ENCODE peak calls at places on chromosomes 5 and 9, in five cellular contexts. E is spleen, P is transverse colon, F is Panc1, R is HCT116. T is an unnamed sample. For H3K4me1, the result is how much of the 10 kb centered on the place peaks cover.

GRCh38 chr5:169778622-169779596 is 141.8 kb downstream of the DOCK2 start:
- DNase-seq in E (no peak), P (no peak), F (no peak), R (no peak), T (no peak)

GRCh38 chr9:96875460-96876142 is 21.3 kb upstream of the ZNF782 start:
- DNase-seq in E (peak), P (peak), F (peak), R (peak), T (no peak)

GRCh38 chr9:116491219-116491618 is 195.9 kb upstream of the TRIM32 start:
- DNase-seq in E (no peak), P (no peak), F (no peak), R (no peak), T (no peak)

GRCh38 chr9:6999788-7000187 is 242.0 kb downstream of the KDM4C start:
- DNase-seq in E (no peak), P (no peak), F (no peak), R (no peak), T (no peak)

GRCh38 chr9:71896762-71897161 is 14.2 kb downstream of the ABHD17B start:
- DNase-seq in E (no peak), P (no peak), F (no peak), R (no peak), T (no peak)

GRCh38 chr5:35938518-35939227 is at the start of gene CAPSL:
- DNase-seq in E (no peak), P (peak), F (no peak), R (peak), T (no peak)

GRCh38 chr5:151829370-151829769 is 57.6 kb downstream of the G3BP1 start:
- DNase-seq in E (no peak), P (no peak), F (no peak), R (no peak), T (no peak)

GRCh38 chr5:132272341-132273210 is 15.1 kb downstream of the PDLIM4 start:
- DNase-seq in E (peak), P (peak), F (peak), R (no peak), T (no peak)

GRCh38 chr9:131598121-131598520 is 52.8 kb downstream of the PRRT1B start:
- DNase-seq in E (peak), P (peak), F (no peak), R (no peak), T (peak)

GRCh38 chr5:154132718-154133307 is 57.7 kb upstream of the GALNT10 start:
- DNase-seq in E (no peak), P (no peak), F (no peak), R (no peak), T (no peak)

GRCh38 chr9:78023003-78023741 is 8.4 kb downstream of the GNAQ start:
- DNase-seq in E (no peak), P (no peak), F (no peak), R (no peak), T (no peak)

GRCh38 chr5:96752341-96753016 is 55.3 kb downstream of the ERAP1 start:
- DNase-seq in E (no peak), P (no peak), F (peak), R (peak), T (no peak)

GRCh38 chr5:128199104-128199503 is 115.5 kb downstream of the SLC12A2 start:
- DNase-seq in E (no peak), P (no peak), F (peak), R (peak), T (no peak)

GRCh38 chr9:13665418-13666066 is 386.1 kb upstream of the MPDZ start:
- DNase-seq in E (no peak), P (no peak), F (no peak), R (no peak), T (no peak)

GRCh38 chr9:16921855-16922254 is 51.4 kb upstream of the BNC2 start:
- DNase-seq in E (no peak), P (no peak), F (no peak), R (peak), T (no peak)

GRCh38 chr9:37591775-37592107 is 656 bp downstream of the TOMM5 start:
- DNase-seq in E (no peak), P (no peak), F (no peak), R (no peak), T (no peak)

GRCh38 chr9:113580041-113580953 is 116.8 kb downstream of the RGS3 start:
- DNase-seq in E (peak), P (peak), F (no peak), R (no peak), T (peak)

GRCh38 chr5:134577796-134578577 is 52.5 kb downstream of the JADE2 start:
- DNase-seq in E (peak), P (peak), F (no peak), R (peak), T (no peak)

GRCh38 chr5:134124289-134125194 is 10.1 kb downstream of the TCF7 start:
- DNase-seq in E (no peak), P (no peak), F (no peak), R (peak), T (no peak)

GRCh38 chr5:102600964-102601363 is 102.2 kb upstream of the SLCO6A1 start:
- DNase-seq in E (no peak), P (no peak), F (no peak), R (no peak), T (no peak)

GRCh38 chr5:77775773-77776605 is at the start of gene TBCA:
- DNase-seq in E (peak), P (peak), F (peak), R (peak), T (peak)
- TF ChIP-seq CTCF in E (peak), P (peak), F (peak), R (no peak), T (peak)

GRCh38 chr5:56233230-56233629 is at the start of gene ANKRD55:
- DNase-seq in E (no peak), P (no peak), F (no peak), R (no peak), T (no peak)

GRCh38 chr5:56229106-56229505 is 4.0 kb downstream of the ANKRD55 start:
- DNase-seq in E (no peak), P (no peak), F (no peak), R (no peak), T (no peak)

DNA sequence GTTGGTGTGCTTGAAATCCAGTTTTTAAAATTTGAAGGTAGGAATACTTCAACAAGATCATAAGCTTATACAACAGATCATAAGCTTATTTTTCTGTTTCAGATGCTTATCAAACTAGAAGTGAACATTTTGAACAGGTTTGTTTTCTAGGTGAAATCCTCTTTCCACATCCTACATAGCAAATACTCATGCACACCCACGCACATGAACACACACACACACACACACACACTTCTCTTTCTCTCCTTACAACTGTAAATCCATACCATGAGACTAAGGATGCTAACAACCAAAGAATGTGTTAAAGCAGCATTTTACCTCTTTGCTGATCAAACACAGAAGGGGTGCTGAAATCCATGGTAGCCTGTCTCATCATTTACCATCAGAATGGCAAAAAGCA is 592 bp downstream of the ANKRD55 start:
- DNase-seq in E (no peak), P (no peak), F (no peak), R (no peak), T (no peak)
- H3K4me1 ChIP-seq in E (under half), P (under half), F (under half), R (under half), T (under half)

DNA sequence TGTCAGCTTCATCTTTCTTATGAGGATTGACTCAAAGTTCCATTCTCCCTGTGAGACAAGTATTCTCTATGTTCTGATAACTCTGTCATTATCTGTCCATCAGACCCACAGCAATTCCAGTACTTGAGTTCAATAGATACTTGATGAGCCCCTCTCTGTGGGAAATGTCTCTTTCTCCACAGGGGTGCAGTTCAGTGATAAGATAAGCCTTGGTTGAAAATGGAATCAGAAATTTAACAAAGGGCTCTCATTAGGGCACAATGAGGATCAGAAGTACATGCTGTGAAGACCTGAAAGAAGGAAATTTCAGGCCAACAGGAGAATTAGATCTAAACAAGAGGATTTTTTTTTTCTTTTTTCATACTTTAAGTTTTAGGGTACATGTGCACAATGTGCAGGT is 737.3 kb downstream of the MTRR start:
- DNase-seq in E (no peak), P (no peak), F (no peak), R (no peak), T (no peak)
- TF ChIP-seq POLR2AphosphoS5 in E (no peak), P (no peak), F (no peak), R (no peak), T (no peak)

DNA sequence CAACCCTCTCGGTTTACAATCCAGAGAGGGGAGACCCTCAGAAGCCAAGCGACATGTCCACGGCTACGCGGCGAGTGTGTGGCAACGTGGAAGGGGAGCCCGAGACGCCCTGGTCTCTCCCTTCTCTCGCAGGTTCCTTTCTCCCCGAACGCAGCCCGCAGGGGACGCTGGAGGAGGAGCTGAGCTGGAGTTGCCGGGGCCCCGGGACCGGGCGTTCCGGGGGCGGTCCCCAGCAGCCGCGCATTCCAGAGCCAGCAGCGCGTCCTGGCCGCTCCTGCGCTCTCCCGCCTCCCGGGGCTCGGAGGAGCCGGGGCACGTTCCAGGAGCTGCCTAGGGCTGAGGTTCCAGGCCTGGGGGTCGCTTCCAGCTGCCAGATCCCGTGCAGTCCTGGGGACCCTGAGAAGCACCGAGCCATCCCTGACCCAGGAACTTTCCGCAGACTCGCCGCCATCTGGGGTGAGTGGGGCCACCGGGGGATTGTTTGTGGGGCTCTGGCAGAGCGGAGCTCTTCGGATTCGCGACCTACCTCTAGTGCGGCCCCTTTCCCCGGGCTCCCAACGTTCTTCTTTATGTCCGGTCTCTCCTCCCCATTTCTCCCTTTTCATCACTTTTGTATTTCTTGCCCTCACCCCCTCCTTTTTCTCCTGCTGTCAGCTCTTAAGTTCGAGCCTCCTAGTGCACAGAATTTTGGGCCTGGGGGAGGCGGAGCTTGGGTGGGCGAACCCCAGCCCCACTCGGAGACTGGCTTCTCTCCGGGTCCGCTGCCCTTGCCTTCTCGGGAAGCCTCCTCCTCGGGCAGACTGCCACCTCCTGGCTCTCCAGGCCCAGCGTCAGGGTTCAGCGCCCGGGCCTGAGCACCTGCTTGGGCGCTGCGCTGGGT is at the start of gene SMIM3:
- DNase-seq in E (peak), P (peak), F (no peak), R (no peak), T (peak)
- TF ChIP-seq CTCF in E (peak), P (peak), F (peak), R (peak), T (no peak)

GRCh38 chr5:148842161-148842560 is 15.8 kb downstream of the ADRB2 start:
- DNase-seq in E (no peak), P (no peak), F (no peak), R (no peak), T (no peak)

GRCh38 chr5:148839960-148840359 is 13.5 kb downstream of the ADRB2 start:
- DNase-seq in E (no peak), P (no peak), F (no peak), R (no peak), T (no peak)

GRCh38 chr5:148843510-148844318 is 17.3 kb downstream of the ADRB2 start:
- DNase-seq in E (no peak), P (no peak), F (no peak), R (no peak), T (no peak)

GRCh38 chr5:148840531-148840930 is 14.1 kb downstream of the ADRB2 start:
- DNase-seq in E (no peak), P (no peak), F (no peak), R (no peak), T (no peak)

GRCh38 chr5:148841519-148841918 is 15.1 kb downstream of the ADRB2 start:
- DNase-seq in E (no peak), P (no peak), F (no peak), R (no peak), T (no peak)
- H3K4me1 ChIP-seq in E (half or more), P (under half), F (under half), R (under half), T (under half)

GRCh38 chr9:136522354-136523237 is 23.3 kb downstream of the NOTCH1 start:
- DNase-seq in E (no peak), P (peak), F (no peak), R (no peak), T (no peak)
- TF ChIP-seq POLR2AphosphoS5 in E (no peak), P (no peak), F (no peak), R (no peak), T (no peak)

T was measured in suprapubic skin.